ENCODE peak calls at places on chromosomes 16 and 17, in four cellular contexts. One of them, this sample, is unnamed.

GRCh38 chr16:87847785-87848675 is 21.3 kb downstream of the SLC7A5 start:
- DNase-seq in stimulated activated CD4-positive, alpha-beta T cell treated with anti-CD3 and anti-CD28 coated beads, Interleukin-15, amount 100 ng/mL, for 24 hours: no peak
- DNase-seq in activated effector memory CD4-positive, alpha-beta T cell treated with anti-CD3 and anti-CD28 coated beads, Interleukin-2, amount 50 U/mL, for 16 hours: no peak
- DNase-seq in AG09309: no peak
- DNase-seq in this sample: no peak

GRCh38 chr17:29848737-29849136 is 81.3 kb downstream of the SSH2 start:
- DNase-seq in stimulated activated CD4-positive, alpha-beta T cell treated with anti-CD3 and anti-CD28 coated beads, Interleukin-15, amount 100 ng/mL, for 24 hours: no peak
- DNase-seq in activated effector memory CD4-positive, alpha-beta T cell treated with anti-CD3 and anti-CD28 coated beads, Interleukin-2, amount 50 U/mL, for 16 hours: no peak
- DNase-seq in AG09309: no peak
- DNase-seq in this sample: no peak

GRCh38 chr16:12728471-12728870 is 75.2 kb downstream of the CPPED1 start:
- DNase-seq in stimulated activated CD4-positive, alpha-beta T cell treated with anti-CD3 and anti-CD28 coated beads, Interleukin-15, amount 100 ng/mL, for 24 hours: no peak
- DNase-seq in activated effector memory CD4-positive, alpha-beta T cell treated with anti-CD3 and anti-CD28 coated beads, Interleukin-2, amount 50 U/mL, for 16 hours: no peak
- DNase-seq in AG09309: no peak
- DNase-seq in this sample: no peak

GRCh38 chr16:88741368-88741767 is 35.1 kb downstream of the CTU2 start:
- DNase-seq in stimulated activated CD4-positive, alpha-beta T cell treated with anti-CD3 and anti-CD28 coated beads, Interleukin-15, amount 100 ng/mL, for 24 hours: no peak
- DNase-seq in activated effector memory CD4-positive, alpha-beta T cell treated with anti-CD3 and anti-CD28 coated beads, Interleukin-2, amount 50 U/mL, for 16 hours: no peak
- DNase-seq in AG09309: no peak
- DNase-seq in this sample: no peak

GRCh38 chr17:2860045-2860444 is 63.8 kb downstream of the RAP1GAP2 start:
- DNase-seq in stimulated activated CD4-positive, alpha-beta T cell treated with anti-CD3 and anti-CD28 coated beads, Interleukin-15, amount 100 ng/mL, for 24 hours: no peak
- DNase-seq in activated effector memory CD4-positive, alpha-beta T cell treated with anti-CD3 and anti-CD28 coated beads, Interleukin-2, amount 50 U/mL, for 16 hours: no peak
- DNase-seq in AG09309: no peak
- DNase-seq in this sample: no peak

GRCh38 chr16:70437017-70437581 is 1.8 kb downstream of the ST3GAL2 start:
- DNase-seq in stimulated activated CD4-positive, alpha-beta T cell treated with anti-CD3 and anti-CD28 coated beads, Interleukin-15, amount 100 ng/mL, for 24 hours: no peak
- DNase-seq in activated effector memory CD4-positive, alpha-beta T cell treated with anti-CD3 and anti-CD28 coated beads, Interleukin-2, amount 50 U/mL, for 16 hours: no peak
- DNase-seq in AG09309: peak
- DNase-seq in this sample: peak

GRCh38 chr16:72847187-72848044 is 200.5 kb downstream of the ZFHX3 start:
- DNase-seq in stimulated activated CD4-positive, alpha-beta T cell treated with anti-CD3 and anti-CD28 coated beads, Interleukin-15, amount 100 ng/mL, for 24 hours: peak
- DNase-seq in activated effector memory CD4-positive, alpha-beta T cell treated with anti-CD3 and anti-CD28 coated beads, Interleukin-2, amount 50 U/mL, for 16 hours: no peak
- DNase-seq in AG09309: no peak
- DNase-seq in this sample: peak

GRCh38 chr16:79278506-79278905 is 322.0 kb downstream of the MAF start:
- DNase-seq in stimulated activated CD4-positive, alpha-beta T cell treated with anti-CD3 and anti-CD28 coated beads, Interleukin-15, amount 100 ng/mL, for 24 hours: peak
- DNase-seq in activated effector memory CD4-positive, alpha-beta T cell treated with anti-CD3 and anti-CD28 coated beads, Interleukin-2, amount 50 U/mL, for 16 hours: peak
- DNase-seq in AG09309: no peak
- DNase-seq in this sample: no peak

GRCh38 chr16:47503936-47504335 is 42.8 kb downstream of the PHKB start:
- DNase-seq in stimulated activated CD4-positive, alpha-beta T cell treated with anti-CD3 and anti-CD28 coated beads, Interleukin-15, amount 100 ng/mL, for 24 hours: no peak
- DNase-seq in activated effector memory CD4-positive, alpha-beta T cell treated with anti-CD3 and anti-CD28 coated beads, Interleukin-2, amount 50 U/mL, for 16 hours: no peak
- DNase-seq in AG09309: no peak
- DNase-seq in this sample: no peak

GRCh38 chr17:70109497-70109896 is 34.5 kb downstream of the KCNJ16 start:
- DNase-seq in stimulated activated CD4-positive, alpha-beta T cell treated with anti-CD3 and anti-CD28 coated beads, Interleukin-15, amount 100 ng/mL, for 24 hours: no peak
- DNase-seq in activated effector memory CD4-positive, alpha-beta T cell treated with anti-CD3 and anti-CD28 coated beads, Interleukin-2, amount 50 U/mL, for 16 hours: no peak
- DNase-seq in AG09309: no peak
- DNase-seq in this sample: no peak

GRCh38 chr17:65514082-65514481 is 47.4 kb downstream of the AXIN2 start:
- DNase-seq in stimulated activated CD4-positive, alpha-beta T cell treated with anti-CD3 and anti-CD28 coated beads, Interleukin-15, amount 100 ng/mL, for 24 hours: peak
- DNase-seq in activated effector memory CD4-positive, alpha-beta T cell treated with anti-CD3 and anti-CD28 coated beads, Interleukin-2, amount 50 U/mL, for 16 hours: peak
- DNase-seq in AG09309: no peak
- DNase-seq in this sample: no peak

GRCh38 chr17:59785091-59785799 is 77.8 kb downstream of the VMP1 start:
- DNase-seq in stimulated activated CD4-positive, alpha-beta T cell treated with anti-CD3 and anti-CD28 coated beads, Interleukin-15, amount 100 ng/mL, for 24 hours: peak
- DNase-seq in activated effector memory CD4-positive, alpha-beta T cell treated with anti-CD3 and anti-CD28 coated beads, Interleukin-2, amount 50 U/mL, for 16 hours: no peak
- DNase-seq in AG09309: no peak
- DNase-seq in this sample: no peak

GRCh38 chr17:22435231-22435974 is 743.1 kb downstream of the KCNJ18 start:
- DNase-seq in stimulated activated CD4-positive, alpha-beta T cell treated with anti-CD3 and anti-CD28 coated beads, Interleukin-15, amount 100 ng/mL, for 24 hours: no peak
- DNase-seq in activated effector memory CD4-positive, alpha-beta T cell treated with anti-CD3 and anti-CD28 coated beads, Interleukin-2, amount 50 U/mL, for 16 hours: no peak
- DNase-seq in AG09309: no peak
- DNase-seq in this sample: peak

GRCh38 chr17:6269474-6269873 is 165.4 kb downstream of the AIPL1 start:
- DNase-seq in stimulated activated CD4-positive, alpha-beta T cell treated with anti-CD3 and anti-CD28 coated beads, Interleukin-15, amount 100 ng/mL, for 24 hours: peak
- DNase-seq in activated effector memory CD4-positive, alpha-beta T cell treated with anti-CD3 and anti-CD28 coated beads, Interleukin-2, amount 50 U/mL, for 16 hours: no peak
- DNase-seq in AG09309: no peak
- DNase-seq in this sample: no peak

GRCh38 chr17:39757931-39758873 is 20.5 kb downstream of the GRB7 start:
- DNase-seq in stimulated activated CD4-positive, alpha-beta T cell treated with anti-CD3 and anti-CD28 coated beads, Interleukin-15, amount 100 ng/mL, for 24 hours: peak
- DNase-seq in activated effector memory CD4-positive, alpha-beta T cell treated with anti-CD3 and anti-CD28 coated beads, Interleukin-2, amount 50 U/mL, for 16 hours: peak
- DNase-seq in AG09309: no peak
- DNase-seq in this sample: no peak

GRCh38 chr16:88938119-88938932 is 38.7 kb downstream of the CBFA2T3 start:
- DNase-seq in stimulated activated CD4-positive, alpha-beta T cell treated with anti-CD3 and anti-CD28 coated beads, Interleukin-15, amount 100 ng/mL, for 24 hours: no peak
- DNase-seq in activated effector memory CD4-positive, alpha-beta T cell treated with anti-CD3 and anti-CD28 coated beads, Interleukin-2, amount 50 U/mL, for 16 hours: no peak
- DNase-seq in AG09309: no peak
- DNase-seq in this sample: no peak

GRCh38 chr16:3681206-3681605 is 26.7 kb downstream of the DNASE1 start:
- DNase-seq in stimulated activated CD4-positive, alpha-beta T cell treated with anti-CD3 and anti-CD28 coated beads, Interleukin-15, amount 100 ng/mL, for 24 hours: no peak
- DNase-seq in activated effector memory CD4-positive, alpha-beta T cell treated with anti-CD3 and anti-CD28 coated beads, Interleukin-2, amount 50 U/mL, for 16 hours: no peak
- DNase-seq in AG09309: no peak
- DNase-seq in this sample: no peak

GRCh38 chr17:40448213-40448638 is 5.0 kb downstream of the IGFBP4 start:
- DNase-seq in stimulated activated CD4-positive, alpha-beta T cell treated with anti-CD3 and anti-CD28 coated beads, Interleukin-15, amount 100 ng/mL, for 24 hours: no peak
- DNase-seq in activated effector memory CD4-positive, alpha-beta T cell treated with anti-CD3 and anti-CD28 coated beads, Interleukin-2, amount 50 U/mL, for 16 hours: no peak
- DNase-seq in AG09309: no peak
- DNase-seq in this sample: no peak

GRCh38 chr17:9875441-9875840 is 29.6 kb downstream of the RCVRN start:
- DNase-seq in stimulated activated CD4-positive, alpha-beta T cell treated with anti-CD3 and anti-CD28 coated beads, Interleukin-15, amount 100 ng/mL, for 24 hours: no peak
- DNase-seq in activated effector memory CD4-positive, alpha-beta T cell treated with anti-CD3 and anti-CD28 coated beads, Interleukin-2, amount 50 U/mL, for 16 hours: no peak
- DNase-seq in AG09309: no peak
- DNase-seq in this sample: no peak

GRCh38 chr17:32275060-32276042 is 9.7 kb downstream of the RHBDL3 start:
- DNase-seq in stimulated activated CD4-positive, alpha-beta T cell treated with anti-CD3 and anti-CD28 coated beads, Interleukin-15, amount 100 ng/mL, for 24 hours: peak
- DNase-seq in activated effector memory CD4-positive, alpha-beta T cell treated with anti-CD3 and anti-CD28 coated beads, Interleukin-2, amount 50 U/mL, for 16 hours: no peak
- DNase-seq in AG09309: peak
- DNase-seq in this sample: peak

GRCh38 chr16:66020061-66020460 is 346.4 kb upstream of the CDH5 start:
- DNase-seq in stimulated activated CD4-positive, alpha-beta T cell treated with anti-CD3 and anti-CD28 coated beads, Interleukin-15, amount 100 ng/mL, for 24 hours: no peak
- DNase-seq in activated effector memory CD4-positive, alpha-beta T cell treated with anti-CD3 and anti-CD28 coated beads, Interleukin-2, amount 50 U/mL, for 16 hours: no peak
- DNase-seq in AG09309: no peak
- DNase-seq in this sample: no peak

GRCh38 chr17:62778990-62779681 is 29.0 kb downstream of the MARCHF10 start:
- DNase-seq in stimulated activated CD4-positive, alpha-beta T cell treated with anti-CD3 and anti-CD28 coated beads, Interleukin-15, amount 100 ng/mL, for 24 hours: no peak
- DNase-seq in activated effector memory CD4-positive, alpha-beta T cell treated with anti-CD3 and anti-CD28 coated beads, Interleukin-2, amount 50 U/mL, for 16 hours: no peak
- DNase-seq in AG09309: peak
- DNase-seq in this sample: peak

GRCh38 chr17:68326681-68327080 is 35.4 kb downstream of the ARSG start:
- DNase-seq in stimulated activated CD4-positive, alpha-beta T cell treated with anti-CD3 and anti-CD28 coated beads, Interleukin-15, amount 100 ng/mL, for 24 hours: peak
- DNase-seq in activated effector memory CD4-positive, alpha-beta T cell treated with anti-CD3 and anti-CD28 coated beads, Interleukin-2, amount 50 U/mL, for 16 hours: no peak
- DNase-seq in AG09309: no peak
- DNase-seq in this sample: no peak

GRCh38 chr17:81027591-81028505 is 7.1 kb upstream of the BAIAP2 start:
- DNase-seq in stimulated activated CD4-positive, alpha-beta T cell treated with anti-CD3 and anti-CD28 coated beads, Interleukin-15, amount 100 ng/mL, for 24 hours: peak
- DNase-seq in activated effector memory CD4-positive, alpha-beta T cell treated with anti-CD3 and anti-CD28 coated beads, Interleukin-2, amount 50 U/mL, for 16 hours: peak
- DNase-seq in AG09309: no peak
- DNase-seq in this sample: peak

GRCh38 chr16:3874242-3874641 is 6.3 kb downstream of the CREBBP start:
- DNase-seq in stimulated activated CD4-positive, alpha-beta T cell treated with anti-CD3 and anti-CD28 coated beads, Interleukin-15, amount 100 ng/mL, for 24 hours: no peak
- DNase-seq in activated effector memory CD4-positive, alpha-beta T cell treated with anti-CD3 and anti-CD28 coated beads, Interleukin-2, amount 50 U/mL, for 16 hours: no peak
- DNase-seq in AG09309: no peak
- DNase-seq in this sample: no peak

GRCh38 chr17:72359811-72360210 is 239.0 kb downstream of the SOX9 start:
- DNase-seq in stimulated activated CD4-positive, alpha-beta T cell treated with anti-CD3 and anti-CD28 coated beads, Interleukin-15, amount 100 ng/mL, for 24 hours: no peak
- DNase-seq in activated effector memory CD4-positive, alpha-beta T cell treated with anti-CD3 and anti-CD28 coated beads, Interleukin-2, amount 50 U/mL, for 16 hours: no peak
- DNase-seq in AG09309: no peak
- DNase-seq in this sample: no peak

GRCh38 chr17:50199211-50199633 is 2.2 kb downstream of the COL1A1 start:
- DNase-seq in stimulated activated CD4-positive, alpha-beta T cell treated with anti-CD3 and anti-CD28 coated beads, Interleukin-15, amount 100 ng/mL, for 24 hours: no peak
- DNase-seq in activated effector memory CD4-positive, alpha-beta T cell treated with anti-CD3 and anti-CD28 coated beads, Interleukin-2, amount 50 U/mL, for 16 hours: no peak
- DNase-seq in AG09309: no peak
- DNase-seq in this sample: no peak

GRCh38 chr16:89155184-89155679 is 16.3 kb upstream of the CDH15 start:
- DNase-seq in stimulated activated CD4-positive, alpha-beta T cell treated with anti-CD3 and anti-CD28 coated beads, Interleukin-15, amount 100 ng/mL, for 24 hours: no peak
- DNase-seq in activated effector memory CD4-positive, alpha-beta T cell treated with anti-CD3 and anti-CD28 coated beads, Interleukin-2, amount 50 U/mL, for 16 hours: no peak
- DNase-seq in AG09309: peak
- DNase-seq in this sample: peak

GRCh38 chr16:54051821-54052220 is 234.8 kb downstream of the IRX3 start:
- DNase-seq in stimulated activated CD4-positive, alpha-beta T cell treated with anti-CD3 and anti-CD28 coated beads, Interleukin-15, amount 100 ng/mL, for 24 hours: no peak
- DNase-seq in activated effector memory CD4-positive, alpha-beta T cell treated with anti-CD3 and anti-CD28 coated beads, Interleukin-2, amount 50 U/mL, for 16 hours: no peak
- DNase-seq in AG09309: no peak
- DNase-seq in this sample: no peak

This sample was measured in BE2C.